ENCODE peak calls at places on chromosomes 13 and 19, in five cellular contexts. B is T-helper 2 cell, X is GM13976, F is iPS-NIHi11, L is Calu3. Z is an unnamed sample.

GRCh38 chr13:105603283-105603682 is 932.2 kb downstream of the EFNB2 start:
- DNase-seq in B (no peak), X (no peak), F (no peak), L (no peak), Z (no peak)

GRCh38 chr19:19654441-19654840 is 9.0 kb downstream of the ATP13A1 start:
- DNase-seq in B (no peak), X (no peak), F (no peak), L (no peak), Z (no peak)

GRCh38 chr19:45882652-45883585 is 3.0 kb downstream of the IRF2BP1 start:
- DNase-seq in B (peak; percentile 65), X (peak; percentile 90), F (peak; percentile 82), L (peak; percentile 97), Z (peak; percentile 95)

GRCh38 chr19:31445406-31445805 is 96.2 kb upstream of the TSHZ3 start:
- DNase-seq in B (no peak), X (no peak), F (no peak), L (no peak), Z (no peak)

GRCh38 chr13:49865174-49865573 is 71.0 kb downstream of the SPRYD7 start:
- DNase-seq in B (no peak), X (no peak), F (no peak), L (no peak), Z (no peak)

GRCh38 chr13:74040200-74040599 is 94.0 kb downstream of the KLF12 start:
- DNase-seq in B (no peak), X (no peak), F (peak; percentile 82), L (peak; percentile 48), Z (peak; percentile 54)

GRCh38 chr13:35014606-35015005 is 72.5 kb downstream of the NBEA start:
- DNase-seq in B (no peak), X (no peak), F (no peak), L (no peak), Z (no peak)

GRCh38 chr19:13172335-13173128 is 22.3 kb downstream of the IER2 start:
- DNase-seq in B (no peak), X (peak; percentile 36), F (peak; percentile 24), L (peak; percentile 84), Z (no peak)

GRCh38 chr13:73893833-73894232 is 240.4 kb downstream of the KLF12 start:
- DNase-seq in B (no peak), X (no peak), F (no peak), L (no peak), Z (no peak)

GRCh38 chr19:49362048-49362925 is at the start of gene TEAD2:
- DNase-seq in B (no peak), X (no peak), F (peak; percentile 85), L (peak; percentile 44), Z (peak; percentile 75)

GRCh38 chr13:46489586-46490023 is 63.4 kb upstream of the LRCH1 start:
- DNase-seq in B (no peak), X (no peak), F (no peak), L (no peak), Z (no peak)

GRCh38 chr19:50551713-50552187 is 16.5 kb downstream of the LRRC4B start:
- DNase-seq in B (no peak), X (no peak), F (no peak), L (no peak), Z (no peak)

GRCh38 chr19:16896913-16897571 is 8.2 kb downstream of the F2RL3 start:
- DNase-seq in B (peak; percentile 29), X (peak; percentile 96), F (peak; percentile 98), L (peak; percentile 92), Z (peak; percentile 100)

GRCh38 chr13:82627183-82627582 is 1255.1 kb downstream of the SLITRK1 start:
- DNase-seq in B (no peak), X (no peak), F (no peak), L (no peak), Z (no peak)

GRCh38 chr19:31354316-31354715 is 5.1 kb upstream of the TSHZ3 start:
- DNase-seq in B (no peak), X (no peak), F (no peak), L (no peak), Z (no peak)

GRCh38 chr19:4379383-4380253 is 20.7 kb downstream of the SH3GL1 start:
- DNase-seq in B (no peak), X (peak; percentile 66), F (no peak), L (peak; percentile 66), Z (no peak)

GRCh38 chr13:104641309-104641708 is 1575.1 kb upstream of the SLC10A2 start:
- DNase-seq in B (no peak), X (no peak), F (no peak), L (no peak), Z (no peak)

GRCh38 chr13:39483326-39483725 is 119.7 kb downstream of the LHFPL6 start:
- DNase-seq in B (no peak), X (no peak), F (no peak), L (no peak), Z (no peak)

Z was measured in HuH-7.5.